ENCODE peak calls at places on chromosomes 4 and X, in four cellular contexts. B, C, H and N are unnamed samples. For H3K4me1, the result is how much of the 10 kb centered on the place peaks cover.

GRCh38 chr4:87129681-87130080 is 90.7 kb downstream of the KLHL8 start:
- DNase-seq in B (no peak), C (no peak), H (no peak), N (no peak)

GRCh38 chr4:42654606-42655005 is 2.3 kb downstream of the ATP8A1 start:
- DNase-seq in B (no peak), C (peak), H (no peak), N (no peak)

GRCh38 chr4:66972087-66972486 is 573.2 kb downstream of the CENPC start:
- DNase-seq in B (no peak), C (no peak), H (no peak), N (no peak)

GRCh38 chr4:107009196-107009595 is 26.9 kb downstream of the DKK2 start:
- DNase-seq in B (no peak), C (no peak), H (no peak), N (no peak)

GRCh38 chr4:3041192-3042142 is 32.9 kb downstream of the HTT-AS start:
- DNase-seq in B (peak), C (peak), H (peak), N (no peak)

GRCh38 chrX:119895843-119896326 is at the start of gene AKAP14:
- DNase-seq in B (peak), C (no peak), H (no peak), N (no peak)

GRCh38 chr4:53173576-53173975 is 192.3 kb downstream of the SCFD2 start:
- DNase-seq in B (no peak), C (no peak), H (no peak), N (no peak)

GRCh38 chrX:95754411-95754810 is 930.2 kb upstream of the DIAPH2 start:
- DNase-seq in B (no peak), C (no peak), H (no peak), N (no peak)

GRCh38 chr4:121594796-121595526 is 101.8 kb downstream of the ANXA5 start:
- DNase-seq in B (no peak), C (no peak), H (no peak), N (no peak)

GRCh38 chr4:77074961-77075855 is 581 bp downstream of the CCNI start:
- DNase-seq in B (peak), C (peak), H (peak), N (peak)

GRCh38 chr4:74374128-74374527 is 9.2 kb downstream of the EREG start:
- DNase-seq in B (no peak), C (no peak), H (no peak), N (no peak)
- H3K4me1 ChIP-seq in B (under half), C (under half), H (under half), N (under half)

GRCh38 chr4:22474636-22475310 is 41.1 kb downstream of the ADGRA3 start:
- DNase-seq in B (no peak), C (no peak), H (no peak), N (no peak)
- H3K4me1 ChIP-seq in B (under half), C (under half), H (under half), N (under half)

GRCh38 chr4:173191623-173192041 is 23.0 kb downstream of the GALNT7 start:
- DNase-seq in B (no peak), C (no peak), H (no peak), N (no peak)
- H3K4me1 ChIP-seq in B (under half), C (under half), H (under half), N (under half)

GRCh38 chr4:152351080-152351479 is 184.8 kb downstream of the FBXW7 start:
- DNase-seq in B (no peak), C (no peak), H (no peak), N (no peak)

GRCh38 chr4:152346979-152347378 is 188.9 kb downstream of the FBXW7 start:
- DNase-seq in B (no peak), C (no peak), H (no peak), N (no peak)

GRCh38 chr4:152352645-152353116 is 183.2 kb downstream of the FBXW7 start:
- DNase-seq in B (peak), C (peak), H (no peak), N (no peak)

GRCh38 chr4:152352215-152352614 is 183.7 kb downstream of the FBXW7 start:
- DNase-seq in B (no peak), C (no peak), H (no peak), N (no peak)

DNA sequence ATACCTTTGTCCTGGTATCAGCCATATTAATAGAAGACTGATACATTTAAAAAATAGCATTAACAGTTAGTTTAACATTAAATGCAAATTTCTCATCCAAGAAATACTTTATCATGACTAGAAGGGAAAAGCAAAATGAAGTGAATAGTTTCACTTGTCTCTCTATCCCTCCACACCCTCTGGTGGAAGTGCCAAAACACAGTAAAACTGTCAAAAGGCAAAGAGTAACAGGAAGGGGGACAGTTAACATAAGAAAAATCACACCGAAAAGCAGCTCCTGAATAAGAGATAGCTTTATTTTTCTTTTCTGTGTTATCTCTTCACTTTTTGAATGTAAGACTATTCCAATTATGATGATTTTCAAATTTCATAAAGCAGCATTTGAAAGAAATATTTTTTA is 187.2 kb downstream of the FBXW7 start:
- DNase-seq in B (no peak), C (no peak), H (no peak), N (no peak)
- H3K4me1 ChIP-seq in B (under half), C (under half), H (under half), N (under half)